ENCODE peak calls at places on chromosomes 3 and 15, in five cellular contexts. One of them, this sample, is unnamed.

GRCh38 chr3:63809607-63810006 is 9.5 kb upstream of the C3orf49 start:
- DNase-seq in adipocyte: no peak
- DNase-seq in activated CD8-positive, alpha-beta memory T cell treated with anti-CD3 and anti-CD28 coated beads for 24 hours: no peak
- DNase-seq in stimulated activated naive CD8-positive, alpha-beta T cell treated with anti-CD3 and anti-CD28 coated beads, Interleukin-15, Interleukin-2, amounts not matched to agents 100 U/mL and 50 U/mL, for 24 hours: no peak
- DNase-seq in activated naive CD4-positive, alpha-beta T cell treated with anti-CD3 and anti-CD28 coated beads, Interleukin-2, amount 50 U/mL, for 16 hours: no peak
- DNase-seq in this sample: no peak

GRCh38 chr3:186042521-186043202 is 66.2 kb downstream of the ETV5 start:
- DNase-seq in adipocyte: no peak
- DNase-seq in activated CD8-positive, alpha-beta memory T cell treated with anti-CD3 and anti-CD28 coated beads for 24 hours: no peak
- DNase-seq in stimulated activated naive CD8-positive, alpha-beta T cell treated with anti-CD3 and anti-CD28 coated beads, Interleukin-15, Interleukin-2, amounts not matched to agents 100 U/mL and 50 U/mL, for 24 hours: no peak
- DNase-seq in activated naive CD4-positive, alpha-beta T cell treated with anti-CD3 and anti-CD28 coated beads, Interleukin-2, amount 50 U/mL, for 16 hours: no peak
- DNase-seq in this sample: no peak

GRCh38 chr3:124859025-124859424 is 28.1 kb downstream of the ITGB5 start:
- DNase-seq in adipocyte: peak; percentile 51
- DNase-seq in activated CD8-positive, alpha-beta memory T cell treated with anti-CD3 and anti-CD28 coated beads for 24 hours: no peak
- DNase-seq in stimulated activated naive CD8-positive, alpha-beta T cell treated with anti-CD3 and anti-CD28 coated beads, Interleukin-15, Interleukin-2, amounts not matched to agents 100 U/mL and 50 U/mL, for 24 hours: no peak
- DNase-seq in activated naive CD4-positive, alpha-beta T cell treated with anti-CD3 and anti-CD28 coated beads, Interleukin-2, amount 50 U/mL, for 16 hours: no peak
- DNase-seq in this sample: no peak

GRCh38 chr15:88835119-88835518 is 31.9 kb downstream of the ACAN start:
- DNase-seq in adipocyte: no peak
- DNase-seq in activated CD8-positive, alpha-beta memory T cell treated with anti-CD3 and anti-CD28 coated beads for 24 hours: no peak
- DNase-seq in stimulated activated naive CD8-positive, alpha-beta T cell treated with anti-CD3 and anti-CD28 coated beads, Interleukin-15, Interleukin-2, amounts not matched to agents 100 U/mL and 50 U/mL, for 24 hours: no peak
- DNase-seq in activated naive CD4-positive, alpha-beta T cell treated with anti-CD3 and anti-CD28 coated beads, Interleukin-2, amount 50 U/mL, for 16 hours: no peak
- DNase-seq in this sample: no peak

GRCh38 chr15:63065262-63066234 is 23.0 kb downstream of the TPM1 start:
- DNase-seq in adipocyte: no peak
- DNase-seq in activated CD8-positive, alpha-beta memory T cell treated with anti-CD3 and anti-CD28 coated beads for 24 hours: no peak
- DNase-seq in stimulated activated naive CD8-positive, alpha-beta T cell treated with anti-CD3 and anti-CD28 coated beads, Interleukin-15, Interleukin-2, amounts not matched to agents 100 U/mL and 50 U/mL, for 24 hours: no peak
- DNase-seq in activated naive CD4-positive, alpha-beta T cell treated with anti-CD3 and anti-CD28 coated beads, Interleukin-2, amount 50 U/mL, for 16 hours: no peak
- DNase-seq in this sample: no peak

GRCh38 chr15:94164202-94164807 is 67.1 kb upstream of the MCTP2 start:
- DNase-seq in adipocyte: peak; percentile 78
- DNase-seq in activated CD8-positive, alpha-beta memory T cell treated with anti-CD3 and anti-CD28 coated beads for 24 hours: peak; percentile 82
- DNase-seq in stimulated activated naive CD8-positive, alpha-beta T cell treated with anti-CD3 and anti-CD28 coated beads, Interleukin-15, Interleukin-2, amounts not matched to agents 100 U/mL and 50 U/mL, for 24 hours: peak; percentile 72
- DNase-seq in activated naive CD4-positive, alpha-beta T cell treated with anti-CD3 and anti-CD28 coated beads, Interleukin-2, amount 50 U/mL, for 16 hours: peak; percentile 37
- DNase-seq in this sample: peak; percentile 20

GRCh38 chr15:31212286-31212685 is 110.8 kb upstream of the TRPM1 start:
- DNase-seq in adipocyte: no peak
- DNase-seq in activated CD8-positive, alpha-beta memory T cell treated with anti-CD3 and anti-CD28 coated beads for 24 hours: peak; percentile 13
- DNase-seq in stimulated activated naive CD8-positive, alpha-beta T cell treated with anti-CD3 and anti-CD28 coated beads, Interleukin-15, Interleukin-2, amounts not matched to agents 100 U/mL and 50 U/mL, for 24 hours: no peak
- DNase-seq in activated naive CD4-positive, alpha-beta T cell treated with anti-CD3 and anti-CD28 coated beads, Interleukin-2, amount 50 U/mL, for 16 hours: no peak
- DNase-seq in this sample: no peak

GRCh38 chr15:91939432-91939831 is 85.9 kb downstream of the SLCO3A1 start:
- DNase-seq in adipocyte: no peak
- DNase-seq in activated CD8-positive, alpha-beta memory T cell treated with anti-CD3 and anti-CD28 coated beads for 24 hours: no peak
- DNase-seq in stimulated activated naive CD8-positive, alpha-beta T cell treated with anti-CD3 and anti-CD28 coated beads, Interleukin-15, Interleukin-2, amounts not matched to agents 100 U/mL and 50 U/mL, for 24 hours: no peak
- DNase-seq in activated naive CD4-positive, alpha-beta T cell treated with anti-CD3 and anti-CD28 coated beads, Interleukin-2, amount 50 U/mL, for 16 hours: no peak
- DNase-seq in this sample: no peak

GRCh38 chr15:41061667-41062066 is 54.4 kb downstream of the INO80 start:
- DNase-seq in adipocyte: no peak
- DNase-seq in activated CD8-positive, alpha-beta memory T cell treated with anti-CD3 and anti-CD28 coated beads for 24 hours: no peak
- DNase-seq in stimulated activated naive CD8-positive, alpha-beta T cell treated with anti-CD3 and anti-CD28 coated beads, Interleukin-15, Interleukin-2, amounts not matched to agents 100 U/mL and 50 U/mL, for 24 hours: no peak
- DNase-seq in activated naive CD4-positive, alpha-beta T cell treated with anti-CD3 and anti-CD28 coated beads, Interleukin-2, amount 50 U/mL, for 16 hours: no peak
- DNase-seq in this sample: no peak

GRCh38 chr15:50181983-50182232 is at the start of gene SLC27A2:
- DNase-seq in adipocyte: no peak
- DNase-seq in activated CD8-positive, alpha-beta memory T cell treated with anti-CD3 and anti-CD28 coated beads for 24 hours: no peak
- DNase-seq in stimulated activated naive CD8-positive, alpha-beta T cell treated with anti-CD3 and anti-CD28 coated beads, Interleukin-15, Interleukin-2, amounts not matched to agents 100 U/mL and 50 U/mL, for 24 hours: no peak
- DNase-seq in activated naive CD4-positive, alpha-beta T cell treated with anti-CD3 and anti-CD28 coated beads, Interleukin-2, amount 50 U/mL, for 16 hours: no peak
- DNase-seq in this sample: no peak

GRCh38 chr3:28792604-28793003 is 444.0 kb upstream of the AZI2 start:
- DNase-seq in adipocyte: no peak
- DNase-seq in activated CD8-positive, alpha-beta memory T cell treated with anti-CD3 and anti-CD28 coated beads for 24 hours: no peak
- DNase-seq in stimulated activated naive CD8-positive, alpha-beta T cell treated with anti-CD3 and anti-CD28 coated beads, Interleukin-15, Interleukin-2, amounts not matched to agents 100 U/mL and 50 U/mL, for 24 hours: no peak
- DNase-seq in activated naive CD4-positive, alpha-beta T cell treated with anti-CD3 and anti-CD28 coated beads, Interleukin-2, amount 50 U/mL, for 16 hours: no peak
- DNase-seq in this sample: no peak

GRCh38 chr15:70375006-70375409 is 277.3 kb upstream of the TLE3 start:
- DNase-seq in adipocyte: peak; percentile 25
- DNase-seq in activated CD8-positive, alpha-beta memory T cell treated with anti-CD3 and anti-CD28 coated beads for 24 hours: peak; percentile 42
- DNase-seq in stimulated activated naive CD8-positive, alpha-beta T cell treated with anti-CD3 and anti-CD28 coated beads, Interleukin-15, Interleukin-2, amounts not matched to agents 100 U/mL and 50 U/mL, for 24 hours: no peak
- DNase-seq in activated naive CD4-positive, alpha-beta T cell treated with anti-CD3 and anti-CD28 coated beads, Interleukin-2, amount 50 U/mL, for 16 hours: no peak
- DNase-seq in this sample: no peak

GRCh38 chr3:5021571-5022092 is 42.4 kb downstream of the BHLHE40 start:
- DNase-seq in adipocyte: peak; percentile 18
- DNase-seq in activated CD8-positive, alpha-beta memory T cell treated with anti-CD3 and anti-CD28 coated beads for 24 hours: no peak
- DNase-seq in stimulated activated naive CD8-positive, alpha-beta T cell treated with anti-CD3 and anti-CD28 coated beads, Interleukin-15, Interleukin-2, amounts not matched to agents 100 U/mL and 50 U/mL, for 24 hours: no peak
- DNase-seq in activated naive CD4-positive, alpha-beta T cell treated with anti-CD3 and anti-CD28 coated beads, Interleukin-2, amount 50 U/mL, for 16 hours: no peak
- DNase-seq in this sample: no peak

GRCh38 chr3:25455316-25456232 is 27.5 kb downstream of the RARB start:
- DNase-seq in adipocyte: peak; percentile 81
- DNase-seq in activated CD8-positive, alpha-beta memory T cell treated with anti-CD3 and anti-CD28 coated beads for 24 hours: no peak
- DNase-seq in stimulated activated naive CD8-positive, alpha-beta T cell treated with anti-CD3 and anti-CD28 coated beads, Interleukin-15, Interleukin-2, amounts not matched to agents 100 U/mL and 50 U/mL, for 24 hours: no peak
- DNase-seq in activated naive CD4-positive, alpha-beta T cell treated with anti-CD3 and anti-CD28 coated beads, Interleukin-2, amount 50 U/mL, for 16 hours: no peak
- DNase-seq in this sample: no peak

GRCh38 chr15:52008698-52009434 is 10.2 kb upstream of the MAPK6 start:
- DNase-seq in adipocyte: no peak
- DNase-seq in activated CD8-positive, alpha-beta memory T cell treated with anti-CD3 and anti-CD28 coated beads for 24 hours: no peak
- DNase-seq in stimulated activated naive CD8-positive, alpha-beta T cell treated with anti-CD3 and anti-CD28 coated beads, Interleukin-15, Interleukin-2, amounts not matched to agents 100 U/mL and 50 U/mL, for 24 hours: no peak
- DNase-seq in activated naive CD4-positive, alpha-beta T cell treated with anti-CD3 and anti-CD28 coated beads, Interleukin-2, amount 50 U/mL, for 16 hours: no peak
- DNase-seq in this sample: no peak